ENCODE peak calls at places on chromosomes 4 and X, in five cellular contexts. Y is stimulated activated CD8-positive, alpha-beta memory T cell treated with anti-CD3 and anti-CD28 coated beads, Interleukin-4, amount 100 ng/mL, for 24 hours; H is GM12891; B is sciatic nerve; U is activated CD8-positive, alpha-beta memory T cell treated with anti-CD3 and anti-CD28 coated beads, Interleukin-2, amount 50 U/mL, for 48 hours. D is an unnamed sample.

GRCh38 chrX:57677132-57677858 is 2.8 kb downstream of the NLRP2B start:
- DNase-seq in Y (no peak), H (no peak), B (no peak), U (no peak), D (no peak)

GRCh38 chr4:185282968-185283367 is 73.6 kb downstream of the SNX25 start:
- DNase-seq in Y (no peak), H (no peak), B (no peak), U (no peak), D (no peak)

GRCh38 chr4:78569291-78569821 is 17.8 kb downstream of the ANXA3 start:
- DNase-seq in Y (no peak), H (no peak), B (no peak), U (no peak), D (peak)

GRCh38 chr4:151745727-151746231 is 15.0 kb downstream of the GATB start:
- DNase-seq in Y (no peak), H (no peak), B (no peak), U (no peak), D (no peak)

GRCh38 chrX:129750971-129751370 is 12.2 kb downstream of the XPNPEP2 start:
- DNase-seq in Y (no peak), H (no peak), B (no peak), U (no peak), D (no peak)

GRCh38 chr4:158079661-158080060 is 93.2 kb downstream of the GASK1B start:
- DNase-seq in Y (no peak), H (no peak), B (no peak), U (no peak), D (no peak)

GRCh38 chrX:96372313-96373046 is 312.2 kb upstream of the DIAPH2 start:
- DNase-seq in Y (no peak), H (peak), B (no peak), U (no peak), D (peak)

GRCh38 chr4:103493450-103494159 is 226.2 kb downstream of the TACR3 start:
- DNase-seq in Y (no peak), H (no peak), B (no peak), U (no peak), D (no peak)

GRCh38 chr4:16916719-16917337 is 18.4 kb upstream of the LDB2 start:
- DNase-seq in Y (peak), H (peak), B (no peak), U (peak), D (no peak)

GRCh38 chr4:3045500-3045850 is 28.9 kb downstream of the HTT-AS start:
- DNase-seq in Y (peak), H (no peak), B (peak), U (peak), D (no peak)

GRCh38 chr4:114015444-114015899 is 36.0 kb upstream of the ARSJ start:
- DNase-seq in Y (no peak), H (no peak), B (no peak), U (no peak), D (peak)

GRCh38 chr4:147378780-147379179 is 102.1 kb upstream of the EDNRA start:
- DNase-seq in Y (no peak), H (no peak), B (no peak), U (no peak), D (no peak)

GRCh38 chr4:184355857-184356256 is 118.5 kb downstream of the IRF2 start:
- DNase-seq in Y (no peak), H (no peak), B (no peak), U (no peak), D (no peak)